ENCODE peak calls at places on chromosome 3, in ten cellular contexts. J is fibroblast of lung; L is cardiac muscle cell; M is body of pancreas; Y is fibroblast of villous mesenchyme; C is fibroblast of mammary gland; V is CD8-positive, alpha-beta T cell; H is left ventricle myocardium inferior; W is DND-41; X is lower lobe of right lung. A is an unnamed sample.

GRCh38 chr3:47120138-47120537 is 43.8 kb downstream of the SETD2 start:
- DNase-seq in J (no peak), L (no peak), M (no peak), Y (no peak), C (no peak), V (no peak), H (no peak), W (no peak), X (no peak), A (no peak)

GRCh38 chr3:76107935-76108570 is 322.7 kb upstream of the ZNF717 start:
- DNase-seq in J (peak), L (peak), M (peak), Y (peak), C (peak), V (no peak), H (no peak), W (peak), X (no peak), A (peak)

GRCh38 chr3:19148768-19149091 is 420 bp downstream of the KCNH8 start:
- DNase-seq in J (no peak), L (no peak), M (no peak), Y (no peak), C (no peak), V (no peak), H (no peak), W (no peak), X (no peak), A (no peak)

GRCh38 chr3:123919353-123919752 is 35.2 kb upstream of the MYLK start:
- DNase-seq in J (no peak), L (no peak), M (no peak), Y (no peak), C (no peak), V (no peak), H (no peak), W (no peak), X (no peak), A (no peak)

GRCh38 chr3:151971814-151972579 is 98.6 kb downstream of the SUCNR1 start:
- DNase-seq in J (no peak), L (no peak), M (no peak), Y (no peak), C (peak), V (no peak), H (no peak), W (no peak), X (no peak), A (no peak)

GRCh38 chr3:152843955-152844354 is 9.0 kb downstream of the P2RY1 start:
- DNase-seq in J (no peak), L (no peak), M (no peak), Y (no peak), C (no peak), V (no peak), H (no peak), W (no peak), X (no peak), A (no peak)

GRCh38 chr3:172447611-172448579 is at the start of gene GHSR:
- DNase-seq in J (no peak), L (no peak), M (no peak), Y (no peak), C (no peak), V (no peak), H (no peak), W (peak), X (no peak), A (no peak)

GRCh38 chr3:129614435-129614834 is 8.0 kb upstream of the PLXND1 start:
- DNase-seq in J (no peak), L (no peak), M (no peak), Y (no peak), C (no peak), V (no peak), H (peak), W (no peak), X (peak), A (no peak)

GRCh38 chr3:186080849-186081438 is 27.9 kb downstream of the ETV5 start:
- DNase-seq in J (no peak), L (no peak), M (no peak), Y (no peak), C (no peak), V (no peak), H (no peak), W (no peak), X (no peak), A (no peak)

GRCh38 chr3:173529062-173529711 is 131.6 kb downstream of the NLGN1 start:
- DNase-seq in J (peak), L (peak), M (peak), Y (peak), C (peak), V (no peak), H (no peak), W (no peak), X (no peak), A (peak)

GRCh38 chr3:45988804-45989203 is 6.8 kb downstream of the FYCO1 start:
- DNase-seq in J (peak), L (peak), M (no peak), Y (peak), C (peak), V (no peak), H (no peak), W (no peak), X (no peak), A (no peak)

GRCh38 chr3:124883766-124884473 is 3.2 kb downstream of the ITGB5 start:
- DNase-seq in J (no peak), L (no peak), M (no peak), Y (no peak), C (peak), V (no peak), H (no peak), W (no peak), X (no peak), A (no peak)

DNA sequence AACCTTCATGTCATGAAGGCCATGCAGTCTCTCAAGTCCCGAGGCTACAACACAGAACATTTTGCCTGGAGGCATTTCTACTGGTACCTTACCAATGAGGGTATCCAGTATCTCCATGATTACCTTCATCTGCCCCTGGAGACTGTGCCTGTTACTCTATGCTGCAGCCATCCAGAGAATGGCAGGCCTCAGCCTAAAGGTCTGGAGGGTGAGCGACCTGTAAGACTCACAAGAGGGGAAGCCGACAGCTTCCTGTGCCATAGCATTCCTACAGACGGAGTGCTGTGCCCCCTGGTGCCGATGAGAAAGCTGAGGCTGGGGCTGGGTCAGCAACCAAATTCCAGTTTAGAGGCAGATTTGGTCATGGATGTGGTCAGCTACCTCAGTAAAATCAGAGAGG is 51.3 kb upstream of the CADPS start:
- DNase-seq in J (no peak), L (no peak), M (no peak), Y (no peak), C (no peak), V (no peak), H (no peak), W (no peak), X (no peak), A (no peak)
- H3K4me3 ChIP-seq in J (no peak), L (no peak), M (no peak), Y (no peak), C (no peak), V (no peak), H (no peak), W (no peak), X (no peak), A (no peak)

GRCh38 chr3:27302891-27303290 is 66.3 kb downstream of the NEK10 start:
- DNase-seq in J (no peak), L (no peak), M (no peak), Y (no peak), C (no peak), V (no peak), H (no peak), W (no peak), X (no peak), A (no peak)
- TF ChIP-seq CTCF in J (no peak), L (no peak), M (no peak), Y (no peak), C (no peak), V (no peak), H (no peak), W (no peak), X (no peak), A (no peak)

GRCh38 chr3:71168961-71169411 is 414.5 kb downstream of the FOXP1 start:
- DNase-seq in J (no peak), L (peak), M (peak), Y (peak), C (peak), V (no peak), H (no peak), W (no peak), X (no peak), A (no peak)
- H3K4me3 ChIP-seq in J (no peak), L (no peak), M (no peak), Y (no peak), C (no peak), V (no peak), H (no peak), W (no peak), X (no peak), A (no peak)

DNA sequence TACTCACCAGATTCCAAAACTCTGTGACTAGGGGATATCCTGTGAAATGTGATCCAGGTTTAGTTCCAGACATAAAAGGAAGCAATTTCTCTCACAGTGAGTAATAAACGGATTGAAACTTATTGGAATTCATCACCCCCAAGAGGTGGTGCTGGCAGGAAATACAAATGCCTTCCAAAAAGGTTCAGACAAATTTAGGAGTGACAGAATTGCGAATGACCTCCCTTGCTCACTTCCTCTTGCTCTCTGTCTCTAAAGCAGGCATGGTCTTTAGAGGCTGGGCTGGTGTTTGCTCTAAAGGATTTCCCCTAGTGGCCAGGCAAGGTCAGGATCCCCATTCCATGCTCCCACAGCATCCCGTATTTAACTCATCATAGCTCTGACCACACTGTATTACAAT is 449.4 kb upstream of the PPP2R3A start:
- DNase-seq in J (no peak), L (peak), M (no peak), Y (peak), C (peak), V (no peak), H (no peak), W (no peak), X (no peak), A (no peak)
- TF ChIP-seq CTCF in J (peak), L (no peak), M (no peak), Y (peak), C (peak), V (no peak), H (no peak), W (no peak), X (no peak), A (no peak)

GRCh38 chr3:174859109-174859735 is at the start of gene NAALADL2:
- DNase-seq in J (no peak), L (no peak), M (no peak), Y (no peak), C (no peak), V (no peak), H (no peak), W (no peak), X (no peak), A (no peak)
- H3K4me3 ChIP-seq in J (no peak), L (no peak), M (no peak), Y (no peak), C (no peak), V (no peak), H (no peak), W (no peak), X (peak), A (no peak)

A was measured in GM12865.